ENCODE peak calls at places on chromosomes 5 and 9, in nine cellular contexts. H is NCI-H2171 treated with DMSO at 0.1 percent for 48 hours, W is dorsolateral prefrontal cortex, I is Calu3, T is NCI-H774, G is GM04504, J is GM03348, C is ELR, Y is cardiac fibroblast. E is an unnamed sample.

GRCh38 chr9:73131376-73131775 is 20.3 kb upstream of the ANXA1 start:
- DNase-seq in C (no peak), Y (peak), J (no peak), H (no peak), T (no peak), I (no peak), W (no peak), G (no peak), E (no peak)

GRCh38 chr5:67815455-67816391 is 399.8 kb upstream of the PIK3R1 start:
- DNase-seq in I (peak), J (no peak), Y (peak), G (no peak), W (no peak), H (no peak), T (no peak), C (no peak), E (no peak)

GRCh38 chr9:107472581-107473335 is 16.8 kb downstream of the KLF4 start:
- DNase-seq in H (no peak), G (no peak), Y (no peak), I (no peak), J (no peak), T (peak), C (no peak), W (no peak), E (no peak)

GRCh38 chr5:130710596-130710995 is 454.5 kb downstream of the HINT1 start:
- DNase-seq in H (no peak), I (peak), G (no peak), J (no peak), W (no peak), T (no peak), C (peak), Y (peak), E (no peak)

GRCh38 chr5:103624035-103624461 is 61.5 kb upstream of the NUDT12 start:
- DNase-seq in H (no peak), T (no peak), G (peak), Y (peak), I (no peak), C (peak), J (peak), W (no peak), E (no peak)

GRCh38 chr9:121609845-121610637 is 41.4 kb upstream of the DAB2IP start:
- DNase-seq in Y (peak), W (no peak), T (no peak), C (peak), H (no peak), J (no peak), G (no peak), I (no peak), E (no peak)

GRCh38 chr9:114720296-114720695 is 38.3 kb upstream of the TEX48 start:
- DNase-seq in W (no peak), J (no peak), T (no peak), I (no peak), C (no peak), H (no peak), Y (no peak), G (no peak), E (no peak)

GRCh38 chr5:74166064-74166463 is 474.5 kb downstream of the ENC1 start:
- DNase-seq in I (no peak), G (no peak), W (no peak), J (no peak), T (no peak), H (no peak), C (peak), Y (peak), E (no peak)

GRCh38 chr9:93965830-93966577 is 10.8 kb upstream of the BARX1 start:
- DNase-seq in G (no peak), I (no peak), H (no peak), W (no peak), J (peak), Y (no peak), T (no peak), C (peak), E (no peak)

GRCh38 chr5:137281201-137281600 is 217.9 kb downstream of the SPOCK1 start:
- DNase-seq in C (no peak), J (peak), I (no peak), G (no peak), Y (no peak), T (no peak), H (no peak), W (no peak), E (no peak)

GRCh38 chr5:54146390-54146789 is 164.0 kb downstream of the ARL15 start:
- DNase-seq in H (no peak), I (no peak), Y (no peak), G (no peak), C (no peak), T (no peak), J (no peak), W (no peak), E (no peak)

GRCh38 chr5:5492087-5492933 is 69.8 kb downstream of the ICE1 start:
- DNase-seq in G (no peak), T (peak), H (peak), J (peak), I (peak), W (no peak), C (peak), Y (peak), E (peak)

E was measured in NCI-H1417.